ENCODE peak calls at places on chromosomes 4 and X, in nine cellular contexts. One of them, this sample, is unnamed.

GRCh38 chr4:99685234-99685633 is 27.6 kb upstream of the C4orf54 start:
- DNase-seq in kidney: no peak
- DNase-seq in fibroblast of pulmonary artery: no peak
- DNase-seq in A549: no peak
- DNase-seq in astrocyte of the spinal cord: no peak
- DNase-seq in endodermal cell: no peak
- DNase-seq in skeletal muscle cell: no peak
- DNase-seq in AG10803: no peak
- DNase-seq in mesenchymal stem cell: no peak
- DNase-seq in this sample: no peak

GRCh38 chr4:56655627-56656345 is 25.3 kb downstream of the HOPX start:
- DNase-seq in mesenchymal stem cell: no peak
- DNase-seq in skeletal muscle cell: no peak
- DNase-seq in AG10803: no peak
- DNase-seq in endodermal cell: no peak
- DNase-seq in astrocyte of the spinal cord: no peak
- DNase-seq in A549: no peak
- DNase-seq in kidney: peak
- DNase-seq in fibroblast of pulmonary artery: no peak
- DNase-seq in this sample: no peak

GRCh38 chr4:159655547-159655946 is 552.7 kb downstream of the RAPGEF2 start:
- DNase-seq in skeletal muscle cell: peak
- DNase-seq in fibroblast of pulmonary artery: peak
- DNase-seq in mesenchymal stem cell: peak
- DNase-seq in kidney: no peak
- DNase-seq in AG10803: no peak
- DNase-seq in astrocyte of the spinal cord: peak
- DNase-seq in endodermal cell: no peak
- DNase-seq in A549: no peak
- DNase-seq in this sample: peak

GRCh38 chrX:150038977-150039599 is 100.8 kb upstream of the EOLA2 start:
- DNase-seq in kidney: no peak
- DNase-seq in AG10803: peak
- DNase-seq in A549: no peak
- DNase-seq in endodermal cell: no peak
- DNase-seq in fibroblast of pulmonary artery: no peak
- DNase-seq in astrocyte of the spinal cord: no peak
- DNase-seq in mesenchymal stem cell: peak
- DNase-seq in skeletal muscle cell: no peak
- DNase-seq in this sample: peak

GRCh38 chr4:39043697-39044363 is 11.6 kb upstream of the TMEM156 start:
- DNase-seq in skeletal muscle cell: no peak
- DNase-seq in A549: no peak
- DNase-seq in endodermal cell: no peak
- DNase-seq in astrocyte of the spinal cord: peak
- DNase-seq in AG10803: no peak
- DNase-seq in mesenchymal stem cell: peak
- DNase-seq in fibroblast of pulmonary artery: peak
- DNase-seq in kidney: no peak
- DNase-seq in this sample: peak

GRCh38 chrX:110415440-110416167 is 57.0 kb downstream of the RTL9 start:
- DNase-seq in astrocyte of the spinal cord: peak
- DNase-seq in mesenchymal stem cell: no peak
- DNase-seq in A549: no peak
- DNase-seq in endodermal cell: no peak
- DNase-seq in fibroblast of pulmonary artery: no peak
- DNase-seq in skeletal muscle cell: no peak
- DNase-seq in kidney: no peak
- DNase-seq in AG10803: no peak
- DNase-seq in this sample: no peak

GRCh38 chr4:164949448-164950118 is 27.9 kb downstream of the TRIM61 start:
- DNase-seq in fibroblast of pulmonary artery: no peak
- DNase-seq in kidney: no peak
- DNase-seq in skeletal muscle cell: no peak
- DNase-seq in A549: no peak
- DNase-seq in mesenchymal stem cell: no peak
- DNase-seq in endodermal cell: peak
- DNase-seq in astrocyte of the spinal cord: no peak
- DNase-seq in AG10803: peak
- DNase-seq in this sample: no peak

GRCh38 chr4:14749910-14750309 is 252.4 kb upstream of the CPEB2 start:
- DNase-seq in astrocyte of the spinal cord: peak
- DNase-seq in endodermal cell: peak
- DNase-seq in AG10803: peak
- DNase-seq in kidney: no peak
- DNase-seq in fibroblast of pulmonary artery: peak
- DNase-seq in skeletal muscle cell: no peak
- DNase-seq in A549: no peak
- DNase-seq in mesenchymal stem cell: peak
- DNase-seq in this sample: peak

GRCh38 chr4:147683172-147683571 is 791 bp downstream of the PRMT9 start:
- DNase-seq in kidney: no peak
- DNase-seq in AG10803: peak
- DNase-seq in astrocyte of the spinal cord: peak
- DNase-seq in A549: no peak
- DNase-seq in endodermal cell: peak
- DNase-seq in fibroblast of pulmonary artery: peak
- DNase-seq in mesenchymal stem cell: peak
- DNase-seq in skeletal muscle cell: no peak
- DNase-seq in this sample: peak

GRCh38 chr4:139142097-139142496 is 34.9 kb downstream of the ELF2 start:
- DNase-seq in kidney: no peak
- DNase-seq in skeletal muscle cell: no peak
- DNase-seq in A549: no peak
- DNase-seq in mesenchymal stem cell: no peak
- DNase-seq in astrocyte of the spinal cord: no peak
- DNase-seq in endodermal cell: no peak
- DNase-seq in fibroblast of pulmonary artery: no peak
- DNase-seq in AG10803: no peak
- DNase-seq in this sample: no peak

GRCh38 chr4:94530073-94530472 is 78.3 kb downstream of the PDLIM5 start:
- DNase-seq in fibroblast of pulmonary artery: no peak
- DNase-seq in mesenchymal stem cell: no peak
- DNase-seq in endodermal cell: no peak
- DNase-seq in astrocyte of the spinal cord: no peak
- DNase-seq in skeletal muscle cell: no peak
- DNase-seq in AG10803: no peak
- DNase-seq in kidney: no peak
- DNase-seq in A549: no peak
- DNase-seq in this sample: no peak

GRCh38 chrX:54807524-54808108 is at the start of gene MAGED2:
- DNase-seq in skeletal muscle cell: no peak
- DNase-seq in kidney: no peak
- DNase-seq in mesenchymal stem cell: peak
- DNase-seq in fibroblast of pulmonary artery: peak
- DNase-seq in A549: no peak
- DNase-seq in AG10803: peak
- DNase-seq in endodermal cell: peak
- DNase-seq in astrocyte of the spinal cord: peak
- DNase-seq in this sample: peak

GRCh38 chr4:4685810-4686209 is 144.0 kb upstream of the STX18 start:
- DNase-seq in AG10803: peak
- DNase-seq in kidney: no peak
- DNase-seq in fibroblast of pulmonary artery: no peak
- DNase-seq in astrocyte of the spinal cord: no peak
- DNase-seq in skeletal muscle cell: no peak
- DNase-seq in A549: no peak
- DNase-seq in mesenchymal stem cell: peak
- DNase-seq in endodermal cell: no peak
- DNase-seq in this sample: peak

GRCh38 chr4:2934077-2934812 is 29.0 kb downstream of the NOP14 start:
- DNase-seq in AG10803: peak
- DNase-seq in astrocyte of the spinal cord: peak
- DNase-seq in mesenchymal stem cell: peak
- DNase-seq in skeletal muscle cell: no peak
- DNase-seq in A549: peak
- DNase-seq in endodermal cell: peak
- DNase-seq in fibroblast of pulmonary artery: peak
- DNase-seq in kidney: peak
- DNase-seq in this sample: peak

GRCh38 chrX:13090261-13091110 is 46.1 kb upstream of the FAM9C start:
- DNase-seq in endodermal cell: no peak
- DNase-seq in skeletal muscle cell: no peak
- DNase-seq in AG10803: no peak
- DNase-seq in A549: no peak
- DNase-seq in mesenchymal stem cell: peak
- DNase-seq in fibroblast of pulmonary artery: peak
- DNase-seq in kidney: no peak
- DNase-seq in astrocyte of the spinal cord: no peak
- DNase-seq in this sample: peak

GRCh38 chrX:12225073-12225472 is 86.8 kb downstream of the FRMPD4 start:
- DNase-seq in A549: no peak
- DNase-seq in mesenchymal stem cell: no peak
- DNase-seq in skeletal muscle cell: no peak
- DNase-seq in fibroblast of pulmonary artery: no peak
- DNase-seq in astrocyte of the spinal cord: no peak
- DNase-seq in kidney: no peak
- DNase-seq in endodermal cell: no peak
- DNase-seq in AG10803: no peak
- DNase-seq in this sample: no peak

GRCh38 chr4:64464581-64464980 is 55.3 kb upstream of the TECRL start:
- DNase-seq in kidney: no peak
- DNase-seq in mesenchymal stem cell: no peak
- DNase-seq in skeletal muscle cell: no peak
- DNase-seq in astrocyte of the spinal cord: no peak
- DNase-seq in A549: no peak
- DNase-seq in fibroblast of pulmonary artery: no peak
- DNase-seq in AG10803: no peak
- DNase-seq in endodermal cell: no peak
- DNase-seq in this sample: no peak

GRCh38 chr4:44978035-44978434 is 251.7 kb upstream of the GNPDA2 start:
- DNase-seq in AG10803: no peak
- DNase-seq in A549: no peak
- DNase-seq in mesenchymal stem cell: no peak
- DNase-seq in fibroblast of pulmonary artery: no peak
- DNase-seq in skeletal muscle cell: no peak
- DNase-seq in endodermal cell: no peak
- DNase-seq in astrocyte of the spinal cord: no peak
- DNase-seq in kidney: no peak
- DNase-seq in this sample: no peak

DNA sequence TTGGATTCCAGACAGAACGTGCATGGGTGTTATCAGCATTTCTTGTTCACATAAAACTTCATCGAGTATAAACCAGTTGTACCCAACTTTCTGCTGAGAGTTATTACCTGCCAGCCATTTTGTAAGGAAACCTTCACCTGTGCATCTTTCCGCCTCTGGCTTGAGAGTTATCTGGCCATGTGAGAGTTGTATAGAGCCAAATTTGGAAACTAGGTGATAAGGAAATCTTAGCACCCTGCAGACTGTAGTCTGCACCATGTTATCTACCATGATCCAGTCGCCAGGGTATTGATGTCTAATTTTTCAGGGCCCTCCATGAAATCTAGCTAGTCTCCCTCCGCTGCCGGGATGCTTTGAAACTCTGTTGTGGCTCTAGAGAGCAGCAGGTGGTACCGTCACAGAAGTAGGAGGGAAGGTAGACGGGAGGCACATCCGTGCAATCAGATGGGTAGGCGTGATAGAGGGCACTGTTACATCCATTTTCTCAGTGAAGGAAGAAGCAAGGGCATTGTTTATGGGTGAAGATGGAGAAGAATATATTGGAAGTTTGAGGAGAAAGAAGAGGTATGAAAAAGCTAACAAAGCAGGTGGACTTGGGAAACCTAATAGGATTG is 1.2 kb downstream of the ANAPC4 start:
- DNase-seq in endodermal cell: no peak
- DNase-seq in mesenchymal stem cell: no peak
- DNase-seq in A549: no peak
- DNase-seq in fibroblast of pulmonary artery: no peak
- DNase-seq in kidney: no peak
- DNase-seq in skeletal muscle cell: no peak
- DNase-seq in AG10803: no peak
- DNase-seq in astrocyte of the spinal cord: no peak
- DNase-seq in this sample: no peak
- H3K4me3 ChIP-seq in endodermal cell: peak
- H3K4me3 ChIP-seq in mesenchymal stem cell: peak
- H3K4me3 ChIP-seq in A549: peak
- H3K4me3 ChIP-seq in fibroblast of pulmonary artery: peak
- H3K4me3 ChIP-seq in kidney: peak
- H3K4me3 ChIP-seq in skeletal muscle cell: peak
- H3K4me3 ChIP-seq in AG10803: peak
- H3K4me3 ChIP-seq in astrocyte of the spinal cord: peak
- H3K4me3 ChIP-seq in this sample: peak

DNA sequence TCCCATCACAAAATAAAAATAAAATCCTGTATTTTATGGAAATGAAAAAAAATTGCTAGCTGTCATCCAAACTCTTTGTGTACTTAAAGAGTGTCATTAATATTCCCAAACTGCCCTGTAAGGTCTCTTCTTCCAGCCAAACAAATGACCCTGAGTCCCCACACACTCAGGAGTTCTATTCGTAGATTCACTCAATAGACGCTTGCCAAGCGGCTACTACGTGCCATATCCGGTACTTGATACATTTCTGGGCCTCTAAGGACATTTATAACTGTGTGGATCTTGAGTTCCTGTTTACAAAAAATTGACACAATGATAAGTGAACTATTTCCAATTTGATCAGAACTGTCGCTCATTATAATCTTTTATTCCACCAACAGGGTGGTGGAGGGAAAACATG is 245.1 kb downstream of the SCFD2 start:
- DNase-seq in skeletal muscle cell: no peak
- DNase-seq in kidney: no peak
- DNase-seq in mesenchymal stem cell: no peak
- DNase-seq in fibroblast of pulmonary artery: no peak
- DNase-seq in endodermal cell: no peak
- DNase-seq in AG10803: no peak
- DNase-seq in astrocyte of the spinal cord: no peak
- DNase-seq in A549: no peak
- DNase-seq in this sample: no peak
- H3K4me3 ChIP-seq in skeletal muscle cell: no peak
- H3K4me3 ChIP-seq in kidney: no peak
- H3K4me3 ChIP-seq in mesenchymal stem cell: no peak
- H3K4me3 ChIP-seq in fibroblast of pulmonary artery: no peak
- H3K4me3 ChIP-seq in endodermal cell: no peak
- H3K4me3 ChIP-seq in AG10803: no peak
- H3K4me3 ChIP-seq in astrocyte of the spinal cord: no peak
- H3K4me3 ChIP-seq in A549: no peak
- H3K4me3 ChIP-seq in this sample: no peak

GRCh38 chrX:46838974-46839480 is 2.2 kb downstream of the RP2 start:
- DNase-seq in endodermal cell: no peak
- DNase-seq in AG10803: peak
- DNase-seq in astrocyte of the spinal cord: no peak
- DNase-seq in skeletal muscle cell: no peak
- DNase-seq in mesenchymal stem cell: peak
- DNase-seq in A549: no peak
- DNase-seq in fibroblast of pulmonary artery: no peak
- DNase-seq in kidney: no peak
- DNase-seq in this sample: no peak
- H3K4me3 ChIP-seq in endodermal cell: peak
- H3K4me3 ChIP-seq in AG10803: no peak
- H3K4me3 ChIP-seq in astrocyte of the spinal cord: no peak
- H3K4me3 ChIP-seq in skeletal muscle cell: no peak
- H3K4me3 ChIP-seq in mesenchymal stem cell: peak
- H3K4me3 ChIP-seq in A549: peak
- H3K4me3 ChIP-seq in fibroblast of pulmonary artery: peak
- H3K4me3 ChIP-seq in kidney: no peak
- H3K4me3 ChIP-seq in this sample: no peak

DNA sequence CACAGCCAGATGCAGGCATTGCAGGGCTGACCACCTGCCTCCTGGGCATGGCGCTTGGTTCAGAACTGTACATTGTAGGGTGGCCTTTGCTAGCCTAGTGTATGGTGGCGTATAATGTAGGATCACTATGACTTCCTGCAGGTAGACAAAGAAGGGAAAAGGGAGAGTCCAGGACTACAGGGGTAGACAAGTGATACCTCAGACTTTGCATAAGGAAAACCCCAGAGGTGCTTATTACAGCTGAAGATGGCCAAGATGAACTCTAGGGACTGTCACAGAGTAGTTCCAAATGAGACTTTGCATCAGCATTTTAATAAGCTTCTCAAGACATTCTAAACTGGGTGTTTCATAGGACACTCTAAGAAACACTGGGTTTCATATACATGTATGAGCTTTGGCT is 116.4 kb upstream of the PUDP start:
- DNase-seq in endodermal cell: no peak
- DNase-seq in fibroblast of pulmonary artery: no peak
- DNase-seq in A549: no peak
- DNase-seq in astrocyte of the spinal cord: no peak
- DNase-seq in skeletal muscle cell: no peak
- DNase-seq in mesenchymal stem cell: no peak
- DNase-seq in AG10803: no peak
- DNase-seq in kidney: no peak
- DNase-seq in this sample: no peak
- H3K4me3 ChIP-seq in endodermal cell: no peak
- H3K4me3 ChIP-seq in fibroblast of pulmonary artery: no peak
- H3K4me3 ChIP-seq in A549: no peak
- H3K4me3 ChIP-seq in astrocyte of the spinal cord: no peak
- H3K4me3 ChIP-seq in skeletal muscle cell: no peak
- H3K4me3 ChIP-seq in mesenchymal stem cell: no peak
- H3K4me3 ChIP-seq in AG10803: no peak
- H3K4me3 ChIP-seq in kidney: no peak
- H3K4me3 ChIP-seq in this sample: no peak

This sample was measured in choroid plexus epithelial cell.